ENCODE peak calls at places on chromosomes 6 and 20, in seven cellular contexts. G is IMR-90, V is H1, E is neuronal stem cell, B is H9, C is mesenchymal stem cell, K is trophoblast cell. Z is an unnamed sample.

GRCh38 chr6:159969921-159970320 is 1.0 kb downstream of the IGF2R start:
- DNase-seq in C (peak), B (no peak), E (peak), V (no peak), G (peak), K (no peak), Z (peak)

GRCh38 chr6:134878136-134878535 is 71.8 kb downstream of the ALDH8A1 start:
- DNase-seq in V (no peak), K (no peak), B (no peak), C (no peak), E (no peak), G (no peak), Z (peak)

GRCh38 chr6:41443616-41444525 is 102.3 kb upstream of the FOXP4 start:
- DNase-seq in B (no peak), E (no peak), V (no peak), K (no peak), G (no peak), C (no peak), Z (peak)

GRCh38 chr20:7696311-7696710 is 243.9 kb downstream of the HAO1 start:
- DNase-seq in B (no peak), V (no peak), E (no peak), G (no peak), C (no peak), K (no peak), Z (no peak)

GRCh38 chr6:169194737-169195136 is 58.9 kb downstream of the THBS2 start:
- DNase-seq in V (no peak), C (no peak), B (no peak), G (no peak), E (no peak), K (no peak), Z (no peak)

GRCh38 chr20:6828794-6829423 is 61.4 kb downstream of the BMP2 start:
- DNase-seq in C (peak), V (no peak), G (peak), E (peak), K (peak), B (peak), Z (peak)

GRCh38 chr6:161396539-161396938 is 122.7 kb upstream of the AGPAT4 start:
- DNase-seq in B (no peak), G (no peak), K (no peak), V (no peak), C (no peak), E (no peak), Z (no peak)

GRCh38 chr6:105941616-105942412 is 144.3 kb upstream of the PRDM1 start:
- DNase-seq in G (peak), E (no peak), V (no peak), B (no peak), K (no peak), C (no peak), Z (no peak)

GRCh38 chr6:54632984-54633565 is 213.5 kb upstream of the FAM83B start:
- DNase-seq in E (no peak), G (no peak), C (no peak), K (no peak), B (no peak), V (no peak), Z (no peak)

GRCh38 chr6:109503327-109504224 is 20.6 kb upstream of the ZBTB24 start:
- DNase-seq in C (no peak), V (no peak), K (peak), B (no peak), E (no peak), G (no peak), Z (no peak)

GRCh38 chr20:19893356-19893755 is 123.8 kb upstream of the NAA20 start:
- DNase-seq in B (no peak), E (no peak), G (no peak), K (no peak), V (no peak), C (peak), Z (no peak)

GRCh38 chr6:144219056-144219685 is 66.0 kb upstream of the UTRN start:
- DNase-seq in V (no peak), B (no peak), K (no peak), E (no peak), C (peak), G (peak), Z (peak)

GRCh38 chr6:138161118-138161433 is 663 bp upstream of the ARFGEF3 start:
- DNase-seq in E (no peak), C (peak), G (no peak), V (no peak), K (no peak), B (no peak), Z (peak)

GRCh38 chr6:32113386-32114352 is 4.5 kb upstream of the TNXB start:
- DNase-seq in V (no peak), K (peak), C (peak), G (peak), B (peak), E (peak), Z (peak)

GRCh38 chr20:50772418-50773185 is 22.3 kb upstream of the BCAS4 start:
- DNase-seq in E (no peak), V (no peak), C (no peak), K (no peak), B (peak), G (no peak), Z (no peak)

GRCh38 chr6:9308284-9308683 is 872.9 kb upstream of the SLC35B3 start:
- DNase-seq in K (peak), G (no peak), V (no peak), E (no peak), C (no peak), B (no peak), Z (peak)

GRCh38 chr6:31477521-31477920 is 20.4 kb upstream of the MICB start:
- DNase-seq in G (no peak), V (no peak), C (no peak), B (no peak), K (no peak), E (no peak), Z (no peak)

GRCh38 chr20:47070176-47070575 is 175.5 kb downstream of the EYA2 start:
- DNase-seq in B (no peak), G (peak), K (no peak), C (no peak), V (no peak), E (no peak), Z (no peak)

GRCh38 chr6:151389640-151390275 is 1.6 kb downstream of the ZBTB2 start:
- DNase-seq in V (no peak), K (peak), C (peak), G (peak), E (no peak), B (peak), Z (peak)

GRCh38 chr20:10802201-10802600 is 128.4 kb upstream of the JAG1 start:
- DNase-seq in C (peak), K (no peak), B (no peak), G (peak), E (no peak), V (no peak), Z (no peak)

GRCh38 chr6:82331031-82331773 is 32.4 kb upstream of the TPBG start:
- DNase-seq in V (no peak), E (no peak), C (peak), B (peak), K (peak), G (peak), Z (peak)

GRCh38 chr6:5214570-5215052 is 46.1 kb downstream of the LYRM4 start:
- DNase-seq in C (peak), V (peak), B (peak), E (peak), G (peak), K (peak), Z (peak)

GRCh38 chr20:59735917-59736316 is 131.6 kb downstream of the PHACTR3 start:
- DNase-seq in V (no peak), E (no peak), K (no peak), B (no peak), G (no peak), C (no peak), Z (no peak)

GRCh38 chr20:51529758-51530157 is 12.8 kb downstream of the NFATC2 start:
- DNase-seq in K (no peak), V (no peak), B (no peak), G (peak), C (no peak), E (no peak), Z (no peak)

GRCh38 chr6:140567469-140567868 is 1193.0 kb upstream of the CITED2 start:
- DNase-seq in C (no peak), K (no peak), V (no peak), E (no peak), G (peak), B (no peak), Z (peak)

GRCh38 chr6:137258170-137258569 is 39.0 kb upstream of the IFNGR1 start:
- DNase-seq in G (no peak), K (no peak), E (no peak), C (peak), V (no peak), B (no peak), Z (no peak)

GRCh38 chr20:19338960-19339359 is 126.5 kb downstream of the SLC24A3 start:
- DNase-seq in K (no peak), B (no peak), C (no peak), V (no peak), G (no peak), E (no peak), Z (no peak)

GRCh38 chr6:90293319-90293937 is 3.2 kb downstream of the BACH2 start:
- DNase-seq in E (no peak), V (no peak), K (no peak), C (no peak), G (peak), B (no peak), Z (no peak)

DNA sequence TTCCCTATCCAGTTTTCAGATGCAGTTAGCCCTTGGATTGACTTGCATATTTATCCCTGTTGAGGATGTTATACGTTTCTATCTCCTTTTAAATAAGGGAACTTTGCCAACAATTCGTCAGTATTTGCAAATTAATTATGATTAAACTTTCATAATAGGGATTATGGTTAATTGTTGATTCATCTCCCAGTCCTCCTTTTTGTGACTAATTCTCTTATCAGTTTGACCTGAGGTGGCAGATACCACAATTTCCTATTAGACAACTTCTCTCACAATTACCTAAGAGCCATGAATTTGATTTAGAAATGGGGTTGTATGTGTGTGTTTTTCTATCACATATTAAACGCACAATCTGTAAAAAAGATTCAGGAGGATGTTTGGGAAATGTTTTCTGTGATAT is 172.9 kb downstream of the LAMA2 start:
- DNase-seq in C (no peak), V (no peak), K (no peak), G (no peak), E (no peak), B (no peak), Z (no peak)
- H3K4ac ChIP-seq in C (no peak), V (no peak), K (no peak), G (no peak), E (no peak), B (no peak), Z (no peak)

GRCh38 chr20:24634855-24635254 is 165.4 kb downstream of the SYNDIG1 start:
- DNase-seq in C (peak), V (no peak), K (no peak), B (peak), G (peak), E (no peak), Z (peak)

GRCh38 chr20:24631173-24631505 is 161.7 kb downstream of the SYNDIG1 start:
- DNase-seq in G (no peak), V (no peak), E (no peak), C (no peak), K (no peak), B (no peak), Z (no peak)

GRCh38 chr20:24632581-24632980 is 163.2 kb downstream of the SYNDIG1 start:
- DNase-seq in K (no peak), V (no peak), C (no peak), G (no peak), E (no peak), B (peak), Z (peak)

GRCh38 chr20:24633026-24633425 is 163.6 kb downstream of the SYNDIG1 start:
- DNase-seq in B (peak), C (no peak), V (no peak), E (no peak), G (no peak), K (no peak), Z (no peak)

DNA sequence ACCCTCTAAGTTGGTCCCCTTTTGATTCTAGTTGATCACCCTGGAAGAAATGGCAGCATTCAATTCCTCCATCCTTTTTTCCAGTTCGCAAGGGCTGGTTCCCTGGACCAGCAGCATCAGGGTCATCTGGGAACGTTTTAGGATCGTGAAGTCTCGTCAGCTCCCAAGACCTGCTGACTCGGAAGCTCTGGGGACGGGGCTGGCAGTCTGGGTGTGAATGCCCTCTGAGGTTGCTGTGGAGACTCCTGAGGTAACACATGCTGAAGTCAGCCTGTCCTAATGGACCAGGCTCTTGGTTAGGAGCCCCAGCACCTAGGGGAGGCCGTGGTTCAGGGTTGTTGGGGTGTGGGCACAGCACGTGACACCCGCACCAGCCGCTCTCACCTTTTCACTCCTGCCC is 164.1 kb downstream of the SYNDIG1 start:
- DNase-seq in V (no peak), E (no peak), C (no peak), K (no peak), G (no peak), B (no peak), Z (no peak)
- H3K4ac ChIP-seq in V (no peak), E (no peak), C (no peak), K (no peak), G (peak), B (no peak), Z (no peak)

GRCh38 chr6:26175033-26175427 is 87.8 kb downstream of the HFE start:
- DNase-seq in K (no peak), B (no peak), V (no peak), E (no peak), G (no peak), C (no peak), Z (no peak)
- H3K4ac ChIP-seq in K (no peak), B (no peak), V (no peak), E (no peak), G (no peak), C (no peak), Z (no peak)

GRCh38 chr20:39070484-39071231 is 108.5 kb downstream of the DHX35 start:
- DNase-seq in G (peak), V (no peak), B (no peak), E (no peak), C (no peak), K (no peak), Z (no peak)
- H3K4ac ChIP-seq in G (no peak), V (no peak), B (no peak), E (no peak), C (no peak), K (no peak), Z (no peak)

DNA sequence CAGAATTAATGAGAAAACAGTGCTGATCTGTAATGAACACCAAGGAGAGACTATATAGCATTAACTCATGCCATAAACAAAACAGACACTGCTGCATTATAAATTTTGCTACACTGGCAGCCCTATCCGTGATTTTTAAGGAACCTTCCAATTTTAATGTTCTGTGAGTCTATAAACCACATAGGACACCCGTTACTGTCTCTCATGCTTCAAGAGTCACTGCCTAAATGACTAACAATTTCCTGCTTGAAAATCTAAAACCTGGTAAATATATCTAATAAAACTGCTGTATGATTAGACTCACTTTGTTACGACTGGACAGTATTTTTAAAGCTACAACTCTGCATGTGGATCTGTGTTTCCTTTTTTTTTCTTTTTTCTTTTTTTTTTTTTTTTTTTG is 8.7 kb downstream of the CHD6 start:
- DNase-seq in C (no peak), B (no peak), K (no peak), G (no peak), E (no peak), V (no peak), Z (no peak)
- H3K4ac ChIP-seq in C (no peak), B (no peak), K (peak), G (no peak), E (no peak), V (no peak), Z (no peak)

GRCh38 chr6:44245912-44246662 is 814 bp upstream of the HSP90AB1 start:
- DNase-seq in V (peak), B (peak), C (peak), K (peak), E (peak), G (peak), Z (peak)
- H3K4ac ChIP-seq in V (peak), B (no peak), C (peak), K (peak), E (peak), G (peak), Z (peak)

DNA sequence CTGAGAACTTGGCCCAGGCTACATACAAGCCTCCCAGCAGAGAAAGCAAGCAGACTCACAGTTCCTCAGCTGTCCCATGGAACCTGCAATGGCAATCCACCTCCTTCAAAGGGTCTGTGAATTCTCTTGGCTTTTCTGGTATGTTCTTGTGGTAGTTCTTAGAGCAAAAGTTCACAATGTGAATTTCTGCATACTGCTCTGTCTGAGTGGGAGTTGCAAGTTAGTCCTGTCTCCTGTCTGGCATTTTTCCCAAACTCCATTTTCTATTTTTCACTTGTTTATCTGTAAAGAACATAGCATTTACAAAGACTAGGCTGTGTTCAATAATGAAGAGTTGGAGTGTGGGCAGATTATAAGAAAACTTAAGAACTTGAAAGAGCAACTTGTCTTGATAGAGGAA is 269.9 kb downstream of the BCKDHB start:
- DNase-seq in G (peak), C (peak), K (no peak), E (no peak), B (no peak), V (no peak), Z (no peak)
- H3K4ac ChIP-seq in G (no peak), C (no peak), K (no peak), E (no peak), B (no peak), V (no peak), Z (no peak)

Z was measured in mesendoderm.